ENCODE peak calls at places on chromosomes 1 and 21, in five cellular contexts. One of them, this sample, is unnamed.

GRCh38 chr1:81304187-81304586 is 496.5 kb upstream of the ADGRL2 start:
- DNase-seq in ACHN: peak; percentile 64
- DNase-seq in hypothalamus: no peak
- DNase-seq in CD4-positive, alpha-beta T cell: no peak
- DNase-seq in A172: peak; percentile 40
- DNase-seq in this sample: peak; percentile 6

GRCh38 chr1:94772230-94772641 is 47.9 kb upstream of the SLC44A3 start:
- DNase-seq in ACHN: no peak
- DNase-seq in CD4-positive, alpha-beta T cell: no peak
- DNase-seq in hypothalamus: no peak
- DNase-seq in A172: no peak
- DNase-seq in this sample: no peak

GRCh38 chr1:240621249-240621648 is 9.3 kb upstream of the GREM2 start:
- DNase-seq in CD4-positive, alpha-beta T cell: no peak
- DNase-seq in hypothalamus: no peak
- DNase-seq in ACHN: no peak
- DNase-seq in A172: peak; percentile 78
- DNase-seq in this sample: peak; percentile 44

GRCh38 chr1:224559971-224560728 is 56.0 kb upstream of the CNIH3 start:
- DNase-seq in CD4-positive, alpha-beta T cell: no peak
- DNase-seq in ACHN: no peak
- DNase-seq in hypothalamus: no peak
- DNase-seq in A172: no peak
- DNase-seq in this sample: no peak

GRCh38 chr1:28249013-28249870 is 10.1 kb upstream of the SESN2 start:
- DNase-seq in CD4-positive, alpha-beta T cell: no peak
- DNase-seq in hypothalamus: no peak
- DNase-seq in A172: peak; percentile 43
- DNase-seq in ACHN: peak; percentile 89
- DNase-seq in this sample: peak; percentile 87

GRCh38 chr1:191034126-191034525 is 556.5 kb upstream of the BRINP3 start:
- DNase-seq in A172: no peak
- DNase-seq in CD4-positive, alpha-beta T cell: no peak
- DNase-seq in ACHN: no peak
- DNase-seq in hypothalamus: no peak
- DNase-seq in this sample: peak; percentile 35

GRCh38 chr1:85062425-85063026 is 14.2 kb upstream of the MCOLN3 start:
- DNase-seq in A172: no peak
- DNase-seq in hypothalamus: no peak
- DNase-seq in ACHN: no peak
- DNase-seq in CD4-positive, alpha-beta T cell: no peak
- DNase-seq in this sample: no peak

GRCh38 chr1:91166106-91166712 is 144.4 kb upstream of the ZNF644 start:
- DNase-seq in ACHN: peak; percentile 56
- DNase-seq in hypothalamus: peak; percentile 12
- DNase-seq in CD4-positive, alpha-beta T cell: peak; percentile 15
- DNase-seq in A172: peak; percentile 23
- DNase-seq in this sample: peak; percentile 36

GRCh38 chr21:32768530-32768929 is 3.0 kb downstream of the PAXBP1 start:
- DNase-seq in A172: no peak
- DNase-seq in ACHN: no peak
- DNase-seq in CD4-positive, alpha-beta T cell: no peak
- DNase-seq in hypothalamus: no peak
- DNase-seq in this sample: no peak

GRCh38 chr1:23791434-23792047 is 596 bp downstream of the LYPLA2 start:
- DNase-seq in A172: no peak
- DNase-seq in hypothalamus: no peak
- DNase-seq in CD4-positive, alpha-beta T cell: no peak
- DNase-seq in ACHN: peak; percentile 20
- DNase-seq in this sample: no peak

GRCh38 chr1:3561801-3562200 is 49.5 kb downstream of the MEGF6 start:
- DNase-seq in ACHN: no peak
- DNase-seq in A172: no peak
- DNase-seq in CD4-positive, alpha-beta T cell: no peak
- DNase-seq in hypothalamus: no peak
- DNase-seq in this sample: no peak

GRCh38 chr1:225693085-225693698 is 40.3 kb upstream of the ENAH start:
- DNase-seq in hypothalamus: no peak
- DNase-seq in A172: no peak
- DNase-seq in ACHN: no peak
- DNase-seq in CD4-positive, alpha-beta T cell: no peak
- DNase-seq in this sample: no peak

GRCh38 chr1:65881070-65881594 is 88.4 kb downstream of the PDE4B start:
- DNase-seq in ACHN: no peak
- DNase-seq in A172: no peak
- DNase-seq in hypothalamus: no peak
- DNase-seq in CD4-positive, alpha-beta T cell: no peak
- DNase-seq in this sample: peak; percentile 4

GRCh38 chr1:15454256-15454655 is 2.3 kb upstream of the CELA2A start:
- DNase-seq in ACHN: no peak
- DNase-seq in A172: peak; percentile 64
- DNase-seq in CD4-positive, alpha-beta T cell: no peak
- DNase-seq in hypothalamus: no peak
- DNase-seq in this sample: no peak

GRCh38 chr1:78410643-78411042 is 80.1 kb upstream of the PTGFR start:
- DNase-seq in CD4-positive, alpha-beta T cell: no peak
- DNase-seq in A172: no peak
- DNase-seq in hypothalamus: no peak
- DNase-seq in ACHN: no peak
- DNase-seq in this sample: no peak

GRCh38 chr21:14900058-14900457 is 164.7 kb downstream of the NRIP1 start:
- DNase-seq in CD4-positive, alpha-beta T cell: no peak
- DNase-seq in A172: peak; percentile 40
- DNase-seq in hypothalamus: no peak
- DNase-seq in ACHN: peak; percentile 45
- DNase-seq in this sample: peak; percentile 85

GRCh38 chr1:210222288-210223006 is 10.1 kb upstream of the SERTAD4 start:
- DNase-seq in CD4-positive, alpha-beta T cell: no peak
- DNase-seq in A172: peak; percentile 71
- DNase-seq in ACHN: peak; percentile 69
- DNase-seq in hypothalamus: no peak
- DNase-seq in this sample: peak; percentile 74

GRCh38 chr1:22143065-22143514 is at the start of gene WNT4:
- DNase-seq in A172: peak; percentile 7
- DNase-seq in CD4-positive, alpha-beta T cell: peak; percentile 32
- DNase-seq in ACHN: peak; percentile 38
- DNase-seq in hypothalamus: no peak
- DNase-seq in this sample: peak; percentile 18

GRCh38 chr1:41950820-41951219 is 32.1 kb upstream of the HIVEP3 start:
- DNase-seq in hypothalamus: no peak
- DNase-seq in ACHN: no peak
- DNase-seq in CD4-positive, alpha-beta T cell: no peak
- DNase-seq in A172: peak; percentile 25
- DNase-seq in this sample: no peak

GRCh38 chr21:33642027-33642895 is at the start of gene ITSN1:
- DNase-seq in ACHN: peak; percentile 97
- DNase-seq in hypothalamus: peak; percentile 99
- DNase-seq in A172: peak; percentile 100
- DNase-seq in CD4-positive, alpha-beta T cell: peak; percentile 99
- DNase-seq in this sample: peak; percentile 100

GRCh38 chr1:1318131-1318652 is 6.3 kb downstream of the INTS11 start:
- DNase-seq in ACHN: peak; percentile 83
- DNase-seq in hypothalamus: no peak
- DNase-seq in A172: peak; percentile 87
- DNase-seq in CD4-positive, alpha-beta T cell: no peak
- DNase-seq in this sample: peak; percentile 72

GRCh38 chr1:235397733-235398132 is 30.5 kb downstream of the TBCE start:
- DNase-seq in ACHN: no peak
- DNase-seq in A172: peak; percentile 75
- DNase-seq in hypothalamus: no peak
- DNase-seq in CD4-positive, alpha-beta T cell: no peak
- DNase-seq in this sample: peak; percentile 28

GRCh38 chr1:233109121-233109520 is 158.7 kb downstream of the NTPCR start:
- DNase-seq in ACHN: no peak
- DNase-seq in CD4-positive, alpha-beta T cell: no peak
- DNase-seq in A172: peak; percentile 82
- DNase-seq in hypothalamus: no peak
- DNase-seq in this sample: no peak

GRCh38 chr1:226863446-226863845 is 7.0 kb upstream of the PSEN2 start:
- DNase-seq in hypothalamus: no peak
- DNase-seq in ACHN: peak; percentile 42
- DNase-seq in A172: peak; percentile 74
- DNase-seq in CD4-positive, alpha-beta T cell: no peak
- DNase-seq in this sample: no peak

GRCh38 chr1:110734146-110734680 is 59.5 kb upstream of the KCNA3 start:
- DNase-seq in CD4-positive, alpha-beta T cell: no peak
- DNase-seq in hypothalamus: no peak
- DNase-seq in A172: no peak
- DNase-seq in ACHN: no peak
- DNase-seq in this sample: no peak

GRCh38 chr1:41566274-41566885 is 81.9 kb upstream of the EDN2 start:
- DNase-seq in ACHN: no peak
- DNase-seq in CD4-positive, alpha-beta T cell: no peak
- DNase-seq in hypothalamus: no peak
- DNase-seq in A172: no peak
- DNase-seq in this sample: no peak

GRCh38 chr1:31798433-31799195 is 17.2 kb downstream of the SPOCD1 start:
- DNase-seq in ACHN: peak; percentile 55
- DNase-seq in A172: peak; percentile 81
- DNase-seq in CD4-positive, alpha-beta T cell: no peak
- DNase-seq in hypothalamus: no peak
- DNase-seq in this sample: peak; percentile 51

GRCh38 chr1:109785446-109786106 is 21.9 kb upstream of the EPS8L3 start:
- DNase-seq in ACHN: no peak
- DNase-seq in A172: no peak
- DNase-seq in hypothalamus: no peak
- DNase-seq in CD4-positive, alpha-beta T cell: no peak
- DNase-seq in this sample: no peak

GRCh38 chr1:20160034-20160433 is 20.9 kb downstream of the PLA2G2F start:
- DNase-seq in hypothalamus: no peak
- DNase-seq in ACHN: no peak
- DNase-seq in A172: no peak
- DNase-seq in CD4-positive, alpha-beta T cell: no peak
- DNase-seq in this sample: no peak

GRCh38 chr21:28066051-28066450 is 926.6 kb downstream of the LTN1 start:
- DNase-seq in hypothalamus: no peak
- DNase-seq in A172: no peak
- DNase-seq in ACHN: no peak
- DNase-seq in CD4-positive, alpha-beta T cell: no peak
- DNase-seq in this sample: no peak

GRCh38 chr21:18951291-18952038 is 547.9 kb upstream of the TMPRSS15 start:
- DNase-seq in ACHN: peak; percentile 27
- DNase-seq in CD4-positive, alpha-beta T cell: no peak
- DNase-seq in hypothalamus: no peak
- DNase-seq in A172: peak; percentile 44
- DNase-seq in this sample: peak; percentile 16

GRCh38 chr1:180252638-180253536 is 22.8 kb downstream of the LHX4 start:
- DNase-seq in hypothalamus: no peak
- DNase-seq in A172: peak; percentile 60
- DNase-seq in ACHN: peak; percentile 76
- DNase-seq in CD4-positive, alpha-beta T cell: peak; percentile 47
- DNase-seq in this sample: peak; percentile 46

GRCh38 chr21:44742418-44743153 is 31.2 kb upstream of the TSPEAR start:
- DNase-seq in hypothalamus: no peak
- DNase-seq in ACHN: peak; percentile 29
- DNase-seq in A172: no peak
- DNase-seq in CD4-positive, alpha-beta T cell: no peak
- DNase-seq in this sample: no peak

GRCh38 chr1:116982319-116983004 is 19.1 kb upstream of the CD101 start:
- DNase-seq in CD4-positive, alpha-beta T cell: no peak
- DNase-seq in hypothalamus: no peak
- DNase-seq in ACHN: no peak
- DNase-seq in A172: no peak
- DNase-seq in this sample: no peak

This sample was measured in Caki2.